ENCODE peak calls at places on chromosomes 5 and 9, in five cellular contexts. N, L, K, D and G are unnamed samples.

GRCh38 chr9:121386442-121387175 is 16.6 kb upstream of the STOM start:
- DNase-seq in N (no peak), L (no peak), K (no peak), D (no peak), G (no peak)

GRCh38 chr9:89821081-89821480 is 216.3 kb downstream of the GADD45G start:
- DNase-seq in N (no peak), L (no peak), K (no peak), D (no peak), G (no peak)

GRCh38 chr5:125186911-125187375 is 440.5 kb upstream of the ZNF608 start:
- DNase-seq in N (no peak), L (no peak), K (no peak), D (no peak), G (no peak)

GRCh38 chr9:129284607-129285291 is 106.7 kb upstream of the IER5L start:
- DNase-seq in N (no peak), L (no peak), K (no peak), D (no peak), G (no peak)

GRCh38 chr9:127970401-127971313 is 10.1 kb downstream of the EEIG1 start:
- DNase-seq in N (no peak), L (no peak), K (peak), D (no peak), G (no peak)

GRCh38 chr9:117487555-117488175 is 72.8 kb upstream of the ASTN2 start:
- DNase-seq in N (peak), L (no peak), K (no peak), D (peak), G (peak)

GRCh38 chr5:181223041-181223728 is at the start of gene TRIM41:
- DNase-seq in N (peak), L (no peak), K (peak), D (no peak), G (peak)

GRCh38 chr9:134855231-134855899 is 25.2 kb upstream of the FCN2 start:
- DNase-seq in N (no peak), L (no peak), K (no peak), D (no peak), G (no peak)

GRCh38 chr9:134419684-134420076 is 93.4 kb downstream of the RXRA start:
- DNase-seq in N (peak), L (no peak), K (no peak), D (no peak), G (no peak)

GRCh38 chr5:73636408-73636807 is 10.4 kb downstream of the ARHGEF28 start:
- DNase-seq in N (no peak), L (no peak), K (no peak), D (no peak), G (no peak)

GRCh38 chr5:7376889-7377288 is 19.0 kb upstream of the ADCY2 start:
- DNase-seq in N (no peak), L (no peak), K (no peak), D (no peak), G (no peak)

GRCh38 chr5:72515211-72515610 is 8.0 kb upstream of the ZNF366 start:
- DNase-seq in N (no peak), L (no peak), K (no peak), D (no peak), G (no peak)

GRCh38 chr9:121612511-121612998 is 38.9 kb upstream of the DAB2IP start:
- DNase-seq in N (no peak), L (no peak), K (no peak), D (no peak), G (peak)

GRCh38 chr5:35651002-35651756 is 33.5 kb downstream of the SPEF2 start:
- DNase-seq in N (peak), L (peak), K (peak), D (no peak), G (peak)

GRCh38 chr5:95533106-95533505 is 21.7 kb downstream of the SKIC3 start:
- DNase-seq in N (no peak), L (no peak), K (no peak), D (no peak), G (no peak)

GRCh38 chr5:151042453-151043093 is 22.2 kb downstream of the GPX3 start:
- DNase-seq in N (no peak), L (no peak), K (no peak), D (no peak), G (no peak)

GRCh38 chr5:96901841-96902240 is 25.5 kb downstream of the ERAP2 start:
- DNase-seq in N (peak), L (no peak), K (no peak), D (no peak), G (no peak)

GRCh38 chr5:39225405-39226099 is 6.2 kb upstream of the FYB1 start:
- DNase-seq in N (no peak), L (no peak), K (no peak), D (no peak), G (no peak)

GRCh38 chr5:73564644-73565165 is 734 bp downstream of the ANKRA2 start:
- DNase-seq in N (peak), L (no peak), K (peak), D (no peak), G (no peak)

GRCh38 chr9:113309204-113309813 is 6.1 kb upstream of the RNF183 start:
- DNase-seq in N (peak), L (peak), K (no peak), D (no peak), G (peak)

GRCh38 chr9:74577956-74578355 is 80.8 kb downstream of the RORB start:
- DNase-seq in N (peak), L (no peak), K (no peak), D (no peak), G (no peak)

GRCh38 chr5:102622244-102622643 is 123.4 kb upstream of the SLCO6A1 start:
- DNase-seq in N (no peak), L (no peak), K (no peak), D (no peak), G (no peak)

GRCh38 chr5:91541696-91542095 is 158.6 kb upstream of the ARRDC3 start:
- DNase-seq in N (peak), L (peak), K (no peak), D (no peak), G (no peak)

GRCh38 chr5:152306386-152306785 is 98.7 kb downstream of the NMUR2 start:
- DNase-seq in N (no peak), L (no peak), K (no peak), D (no peak), G (no peak)

GRCh38 chr9:116712781-116713180 is 25.7 kb downstream of the TRIM32 start:
- DNase-seq in N (no peak), L (no peak), K (no peak), D (no peak), G (no peak)

GRCh38 chr9:31089822-31090221 is 1294.6 kb upstream of the ACO1 start:
- DNase-seq in N (no peak), L (no peak), K (no peak), D (no peak), G (no peak)

GRCh38 chr5:88089757-88090390 is 178.8 kb downstream of the TMEM161B start:
- DNase-seq in N (no peak), L (no peak), K (no peak), D (no peak), G (no peak)

GRCh38 chr9:94083384-94083783 is 880 bp upstream of the PTPDC1 start:
- DNase-seq in N (no peak), L (no peak), K (no peak), D (no peak), G (no peak)

GRCh38 chr5:89313044-89313443 is 430.1 kb upstream of the MEF2C start:
- DNase-seq in N (peak), L (no peak), K (no peak), D (no peak), G (no peak)

GRCh38 chr9:37209431-37210386 is 89.3 kb downstream of the ZCCHC7 start:
- DNase-seq in N (peak), L (no peak), K (no peak), D (no peak), G (no peak)

GRCh38 chr9:126692759-126693427 is 79.2 kb downstream of the LMX1B start:
- DNase-seq in N (no peak), L (no peak), K (no peak), D (no peak), G (no peak)

GRCh38 chr5:89930591-89931383 is 478.8 kb downstream of the CETN3 start:
- DNase-seq in N (peak), L (peak), K (no peak), D (no peak), G (no peak)